ENCODE peak calls at places on chromosome 2, in four cellular contexts. W, H, N and U are unnamed samples.

GRCh38 chr2:8456149-8457091 is 225.4 kb upstream of the ID2 start:
- DNase-seq in N (peak), W (no peak), H (peak), U (no peak)

GRCh38 chr2:163246111-163246510 is 407.5 kb upstream of the KCNH7 start:
- DNase-seq in H (no peak), N (no peak), W (no peak), U (no peak)

GRCh38 chr2:134869941-134870736 is 31.7 kb downstream of the ACMSD start:
- DNase-seq in W (no peak), H (no peak), N (no peak), U (no peak)

GRCh38 chr2:118969734-118970395 is 27.9 kb downstream of the MARCO start:
- DNase-seq in W (no peak), H (peak), N (peak), U (no peak)

GRCh38 chr2:62711832-62712494 is 6.5 kb downstream of the EHBP1 start:
- DNase-seq in H (no peak), W (no peak), N (no peak), U (no peak)

GRCh38 chr2:229714080-229714735 is at the start of gene DNER:
- DNase-seq in H (peak), N (peak), W (no peak), U (peak)

GRCh38 chr2:149042881-149043280 is 4.4 kb downstream of the LYPD6B start:
- DNase-seq in N (no peak), W (no peak), H (no peak), U (no peak)

GRCh38 chr2:180012523-180012922 is 5.4 kb upstream of the CWC22 start:
- DNase-seq in H (no peak), N (no peak), W (peak), U (no peak)

GRCh38 chr2:12694990-12695774 is 21.6 kb upstream of the TRIB2 start:
- DNase-seq in N (no peak), H (no peak), W (peak), U (no peak)

GRCh38 chr2:1807167-1807566 is 62.9 kb upstream of the PXDN start:
- DNase-seq in H (no peak), N (no peak), W (no peak), U (no peak)

GRCh38 chr2:71742953-71743601 is 289.7 kb downstream of the DYSF start:
- DNase-seq in W (peak), N (no peak), H (no peak), U (peak)

GRCh38 chr2:48514591-48514990 is 15.4 kb upstream of the STON1 start:
- DNase-seq in H (no peak), W (no peak), N (no peak), U (no peak)

GRCh38 chr2:180907731-180908130 is 72.7 kb upstream of the UBE2E3 start:
- DNase-seq in H (no peak), N (no peak), W (peak), U (no peak)

DNA sequence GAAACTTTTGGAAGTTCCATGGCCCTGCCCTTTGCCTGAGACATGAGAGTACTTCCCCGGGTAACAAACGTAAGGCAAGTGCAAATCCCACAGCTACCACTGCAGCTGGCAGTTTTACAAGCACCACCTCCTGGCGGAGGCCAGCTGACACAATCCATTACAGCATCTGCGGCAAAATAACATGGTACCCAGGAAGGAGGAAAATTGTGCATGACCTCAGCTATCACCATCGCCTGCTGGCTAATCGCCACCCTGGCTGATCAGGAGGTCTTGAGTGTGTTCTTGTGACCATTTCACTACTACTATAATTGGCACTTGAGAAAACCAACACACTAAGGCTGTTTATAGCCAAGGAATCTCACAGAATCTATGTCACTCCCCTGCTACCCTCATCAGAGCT is 71.7 kb upstream of the SERPINE2 start:
- DNase-seq in H (no peak), N (no peak), W (no peak), U (no peak)
- TF ChIP-seq CTCF in H (no peak), N (no peak), W (no peak), U (no peak)

GRCh38 chr2:60337142-60337497 is 216.3 kb downstream of the BCL11A start:
- DNase-seq in H (no peak), W (no peak), N (no peak), U (no peak)
- TF ChIP-seq CTCF in H (no peak), W (no peak), N (no peak), U (no peak)

DNA sequence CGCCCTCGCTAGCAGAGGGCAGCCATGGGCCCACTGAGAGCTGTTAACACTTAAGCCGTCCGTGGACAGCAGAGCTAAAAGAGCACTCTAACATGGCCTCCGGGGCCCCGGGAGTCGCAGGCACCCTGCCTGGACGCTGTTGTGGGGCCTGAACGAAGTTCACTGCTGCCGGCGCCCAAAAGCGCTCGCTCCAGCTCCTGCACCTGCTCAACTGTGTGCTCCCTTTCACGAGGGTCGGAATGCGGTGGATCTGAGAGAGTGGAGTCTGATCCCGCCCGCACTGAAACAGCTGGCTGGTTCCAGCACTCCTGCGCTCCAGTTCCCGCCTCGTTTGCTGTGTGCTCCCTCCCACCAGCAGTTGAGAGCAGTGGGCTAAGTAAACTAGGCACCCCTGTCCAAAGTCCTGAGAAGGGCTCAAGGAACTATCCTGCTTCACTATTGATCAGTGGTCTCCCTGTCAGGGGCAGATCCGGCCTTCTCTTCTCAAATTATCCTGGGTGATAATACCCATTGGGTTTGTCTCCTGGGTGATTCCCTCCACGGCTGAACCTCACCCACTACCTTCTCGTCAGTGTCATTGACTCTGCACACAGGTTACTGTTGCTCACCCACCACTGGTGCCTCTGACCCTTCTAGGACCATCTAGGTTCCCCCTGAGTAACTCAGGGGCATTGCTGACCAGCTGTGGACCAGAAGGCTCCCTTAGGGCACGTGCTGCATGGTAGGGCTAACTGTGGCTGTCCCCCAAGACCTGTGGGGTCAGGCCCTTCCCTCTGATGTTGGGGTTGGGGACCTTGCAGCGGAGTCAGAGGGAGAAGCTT is 23.5 kb downstream of the B3GNT7 start:
- DNase-seq in N (no peak), W (no peak), H (no peak), U (no peak)
- TF ChIP-seq CTCF in N (no peak), W (no peak), H (no peak), U (no peak)

DNA sequence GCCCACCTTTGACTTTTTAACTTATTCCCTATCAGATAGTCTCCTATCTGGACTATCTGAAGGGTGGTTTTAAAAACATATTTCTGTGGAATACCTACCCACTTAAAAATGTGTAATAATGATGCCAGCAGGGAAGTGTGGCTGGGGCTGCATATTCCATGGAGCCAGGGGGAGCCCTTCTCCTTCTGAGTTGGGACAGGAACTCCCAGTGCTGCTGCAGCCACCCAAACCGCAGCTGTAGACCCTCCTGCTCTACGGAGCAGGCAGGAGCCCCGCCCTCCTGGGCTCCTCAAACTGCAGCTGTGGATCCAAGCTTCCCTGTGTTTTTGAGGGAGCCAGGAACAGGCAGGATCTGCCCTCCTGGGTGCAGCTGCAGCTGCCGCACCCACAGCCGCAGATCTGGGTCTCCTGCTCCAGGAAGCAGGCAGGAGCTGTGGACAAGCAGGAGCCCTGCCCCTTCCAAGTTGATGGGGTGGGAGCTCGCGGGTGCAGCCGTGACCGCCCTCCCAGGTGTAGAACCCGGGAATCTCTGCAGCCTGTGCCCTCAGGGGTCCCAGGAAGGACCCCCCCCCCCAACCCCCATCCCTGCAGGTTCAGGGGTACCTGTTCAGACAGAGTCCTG is 57.8 kb downstream of the PDK1 start:
- DNase-seq in W (no peak), H (no peak), N (no peak), U (no peak)
- TF ChIP-seq CTCF in W (peak), H (no peak), N (no peak), U (no peak)

DNA sequence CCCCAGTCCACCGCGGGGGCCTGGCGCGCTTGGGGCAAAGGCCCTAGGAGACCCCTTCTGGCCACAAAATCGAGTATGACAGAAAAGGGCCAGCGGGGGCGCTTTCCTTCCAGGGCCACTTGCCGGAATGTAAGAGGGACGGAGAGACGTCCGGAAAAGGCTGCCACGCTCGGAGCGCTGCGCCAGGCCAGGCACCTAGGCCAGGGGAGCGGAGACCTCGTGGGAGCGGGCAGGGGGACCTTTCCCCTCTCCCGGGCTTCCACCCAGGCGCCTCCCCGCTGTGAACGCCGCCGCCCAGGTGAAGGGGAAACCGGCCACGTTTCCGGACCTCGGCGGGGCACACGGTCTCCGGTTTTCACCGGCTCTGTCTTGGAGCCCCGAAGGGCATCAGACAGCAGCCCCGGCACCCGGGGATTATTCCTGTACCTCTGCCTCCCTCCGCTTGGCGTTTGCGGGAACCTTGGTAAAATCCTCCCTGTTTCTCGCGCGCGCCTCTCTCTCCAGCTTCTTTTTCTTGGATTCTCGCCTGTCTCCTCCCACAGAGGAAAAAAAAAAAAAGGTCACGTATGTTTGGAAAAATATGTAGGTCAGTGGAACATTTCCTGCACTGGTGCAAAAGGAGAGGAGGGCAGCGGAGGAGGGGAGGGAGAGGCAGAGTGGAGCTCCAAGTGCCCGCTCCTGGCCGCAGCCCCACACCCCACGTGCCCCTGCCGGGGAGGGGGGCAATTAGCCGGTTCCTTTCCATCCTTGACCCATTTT is 1.2 kb upstream of the NPAS2 start:
- DNase-seq in W (peak), H (peak), N (peak), U (peak)
- TF ChIP-seq CTCF in W (peak), H (no peak), N (no peak), U (peak)

GRCh38 chr2:38523728-38524437 is 78.8 kb downstream of the HNRNPLL start:
- DNase-seq in H (no peak), W (no peak), N (no peak), U (no peak)
- TF ChIP-seq CTCF in H (no peak), W (no peak), N (no peak), U (no peak)

DNA sequence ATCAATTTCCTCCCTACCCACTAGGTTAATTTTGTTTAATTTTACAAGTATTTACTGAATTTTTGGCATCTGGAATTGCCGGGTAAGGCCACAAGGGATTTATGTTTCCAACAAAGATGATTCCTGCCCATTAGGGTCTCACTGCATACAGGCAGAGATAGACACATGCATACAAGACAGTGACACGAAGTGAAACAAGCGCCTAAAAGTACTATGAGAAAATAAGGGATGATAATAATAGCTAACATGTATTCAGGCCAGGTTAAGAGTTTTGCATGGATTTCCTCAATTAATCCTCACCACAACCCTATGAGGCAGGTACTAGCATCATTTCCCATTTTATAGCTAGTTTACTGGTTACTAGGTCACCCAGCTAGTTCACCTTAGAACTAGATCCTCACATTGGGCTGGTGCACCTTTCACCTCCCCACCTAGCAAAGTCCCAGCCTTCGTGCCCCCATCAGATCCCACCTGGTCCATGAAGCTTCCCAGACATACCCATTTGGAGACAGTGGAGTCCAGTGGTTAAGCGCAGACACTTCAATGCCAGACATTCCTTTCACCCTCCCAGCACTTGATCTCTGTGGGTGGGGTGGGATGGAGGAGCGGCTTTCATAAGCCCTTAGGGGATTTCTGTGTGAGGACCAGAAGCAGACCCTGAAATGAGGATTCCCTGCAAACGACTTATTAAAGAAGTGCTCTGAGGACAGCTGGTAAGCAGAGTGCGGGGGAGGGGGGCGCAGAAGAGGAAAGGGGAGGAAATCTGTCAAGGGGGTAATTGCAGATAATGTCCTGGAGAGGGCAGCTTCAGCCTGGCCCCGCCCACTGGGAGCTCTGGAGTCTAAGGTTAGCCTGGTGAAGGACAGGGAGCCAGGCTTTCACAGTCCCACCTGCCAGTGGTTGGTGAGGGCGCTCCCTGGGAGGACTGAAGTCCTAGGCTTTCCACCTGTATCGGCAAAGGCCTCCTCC is 5.8 kb upstream of the DGUOK start:
- DNase-seq in H (peak), N (peak), W (no peak), U (peak)
- TF ChIP-seq CTCF in H (peak), N (peak), W (peak), U (peak)